ENCODE peak calls at places on chromosomes 1 and 21, in eight cellular contexts. O is BE2C; Q is iPS-NIHi11; B is stimulated activated CD8-positive, alpha-beta memory T cell treated with anti-CD3 and anti-CD28 coated beads, Interleukin-7, amount 100 ng/mL, for 1 hour; C is stimulated activated CD4-positive, alpha-beta T cell treated with anti-CD3 and anti-CD28 coated beads, TNF-alpha, amount 100 ng/mL, for 1 hour; R is germinal center; J is astrocyte; Z is EL. X is an unnamed sample.

GRCh38 chr1:97507863-97508262 is 413.0 kb downstream of the DPYD start:
- DNase-seq in C (no peak), R (no peak), Z (no peak), Q (no peak), O (no peak), J (peak; percentile 31), B (no peak), X (no peak)

GRCh38 chr1:26730695-26731094 is 34.9 kb downstream of the ARID1A start:
- DNase-seq in B (no peak), J (peak; percentile 55), R (no peak), C (no peak), O (no peak), Q (no peak), Z (no peak), X (no peak)

GRCh38 chr1:214316597-214316996 is 35.6 kb downstream of the SMYD2 start:
- DNase-seq in Z (peak; percentile 52), J (peak; percentile 59), O (no peak), B (no peak), R (no peak), C (no peak), Q (peak; percentile 39), X (no peak)

GRCh38 chr1:80212021-80212420 is 1205.5 kb upstream of the ADGRL4 start:
- DNase-seq in Q (no peak), Z (peak; percentile 5), R (no peak), J (no peak), O (no peak), C (no peak), B (no peak), X (no peak)

GRCh38 chr1:145936247-145936646 is 9.0 kb upstream of the RBM8A start:
- DNase-seq in Z (no peak), Q (no peak), R (no peak), C (no peak), J (no peak), O (no peak), B (no peak), X (peak; percentile 71)

GRCh38 chr1:89566761-89567174 is 42.1 kb downstream of the LRRC8B start:
- DNase-seq in Z (no peak), J (peak; percentile 20), R (no peak), B (no peak), C (no peak), Q (peak; percentile 26), O (no peak), X (peak; percentile 66)

GRCh38 chr1:203036135-203036534 is 9.8 kb downstream of the PPFIA4 start:
- DNase-seq in J (peak; percentile 16), B (no peak), O (no peak), Z (no peak), R (no peak), C (no peak), Q (peak; percentile 12), X (peak; percentile 9)

GRCh38 chr1:23496490-23497181 is 12.7 kb upstream of the ASAP3 start:
- DNase-seq in B (no peak), Q (no peak), Z (no peak), C (no peak), O (no peak), J (no peak), R (no peak), X (no peak)

GRCh38 chr1:73452522-73452921 is 745.5 kb downstream of the LRRIQ3 start:
- DNase-seq in Q (no peak), C (no peak), J (no peak), R (no peak), Z (no peak), B (no peak), O (no peak), X (no peak)

GRCh38 chr1:42732126-42732680 is 7.8 kb downstream of the CLDN19 start:
- DNase-seq in Z (no peak), J (no peak), Q (no peak), B (no peak), O (no peak), R (no peak), C (no peak), X (no peak)

GRCh38 chr21:23740463-23740862 is 1866.8 kb downstream of the MRPL39 start:
- DNase-seq in R (no peak), Z (no peak), B (no peak), O (no peak), Q (peak; percentile 3), C (no peak), J (no peak), X (no peak)

GRCh38 chr1:116586741-116587143 is 15.9 kb upstream of the CD58 start:
- DNase-seq in J (no peak), R (peak; percentile 1), B (no peak), Z (peak; percentile 22), O (no peak), Q (peak; percentile 38), C (no peak), X (no peak)

GRCh38 chr1:185939142-185939541 is 205.0 kb downstream of the HMCN1 start:
- DNase-seq in B (no peak), O (no peak), C (no peak), J (peak; percentile 70), R (no peak), Q (peak; percentile 4), Z (peak; percentile 43), X (peak; percentile 14)

GRCh38 chr21:26096494-26096893 is 74.1 kb downstream of the APP start:
- DNase-seq in J (no peak), C (no peak), Z (no peak), Q (no peak), O (no peak), R (no peak), B (no peak), X (no peak)

GRCh38 chr1:67457247-67457646 is 27.0 kb upstream of the SERBP1 start:
- DNase-seq in R (no peak), O (no peak), Q (no peak), C (no peak), Z (no peak), J (no peak), B (no peak), X (no peak)

GRCh38 chr21:29017639-29018237 is 1.4 kb downstream of the RWDD2B start:
- DNase-seq in C (no peak), O (no peak), Z (no peak), R (no peak), B (no peak), Q (no peak), J (no peak), X (no peak)

GRCh38 chr1:161678510-161678909 is 15.6 kb downstream of the FCGR2B start:
- DNase-seq in C (no peak), B (no peak), Q (no peak), R (no peak), Z (no peak), J (no peak), O (no peak), X (no peak)

GRCh38 chr1:11184973-11185372 is 4.2 kb upstream of the ANGPTL7 start:
- DNase-seq in R (no peak), O (no peak), J (no peak), Q (no peak), C (no peak), Z (no peak), B (no peak), X (no peak)

GRCh38 chr1:230292739-230293720 is 133.1 kb downstream of the PGBD5 start:
- DNase-seq in O (no peak), R (no peak), Z (no peak), B (no peak), C (no peak), Q (no peak), J (no peak), X (no peak)

GRCh38 chr21:39660596-39660995 is 47.9 kb downstream of the B3GALT5 start:
- DNase-seq in C (no peak), Q (no peak), O (no peak), J (peak; percentile 90), Z (peak; percentile 86), R (no peak), B (no peak), X (peak; percentile 95)

GRCh38 chr1:54575605-54576004 is 27.6 kb downstream of the ACOT11 start:
- DNase-seq in O (no peak), Q (no peak), Z (no peak), J (no peak), B (no peak), C (no peak), R (no peak), X (no peak)

GRCh38 chr1:201147396-201148015 is 6.8 kb downstream of the TMEM9 start:
- DNase-seq in Q (no peak), C (no peak), B (no peak), R (no peak), O (no peak), Z (no peak), J (no peak), X (no peak)

GRCh38 chr1:35576061-35576765 is 3.1 kb downstream of the TFAP2E start:
- DNase-seq in Z (no peak), Q (no peak), B (no peak), J (no peak), R (no peak), C (no peak), O (no peak), X (peak; percentile 30)

GRCh38 chr1:85576642-85577420 is 3.7 kb upstream of the CCN1 start:
- DNase-seq in O (peak; percentile 78), R (peak; percentile 59), Z (peak; percentile 93), Q (peak; percentile 83), B (no peak), J (peak; percentile 84), C (no peak), X (peak; percentile 82)

GRCh38 chr1:39086386-39087108 is 60.4 kb downstream of the NDUFS5 start:
- DNase-seq in J (peak; percentile 47), O (no peak), B (no peak), C (no peak), R (no peak), Z (peak; percentile 43), Q (no peak), X (peak; percentile 35)

GRCh38 chr1:232655041-232655745 is 25.3 kb upstream of the SIPA1L2 start:
- DNase-seq in Z (no peak), R (no peak), B (no peak), J (peak; percentile 31), Q (no peak), O (no peak), C (no peak), X (no peak)

GRCh38 chr1:156664046-156664948 is 12.9 kb downstream of the NES start:
- DNase-seq in O (no peak), Q (no peak), Z (peak; percentile 76), J (no peak), R (no peak), B (no peak), C (no peak), X (no peak)

GRCh38 chr1:61093525-61094137 is 11.3 kb downstream of the NFIA start:
- DNase-seq in Z (no peak), O (no peak), Q (no peak), C (no peak), B (no peak), R (no peak), J (peak; percentile 78), X (no peak)

GRCh38 chr21:20570824-20571232 is 427.4 kb upstream of the NCAM2 start:
- DNase-seq in C (no peak), B (no peak), Z (no peak), Q (peak; percentile 72), O (no peak), R (no peak), J (no peak), X (peak; percentile 2)

GRCh38 chr1:20573987-20574386 is 14.9 kb upstream of the CDA start:
- DNase-seq in O (no peak), C (no peak), Q (no peak), B (no peak), R (no peak), J (no peak), Z (no peak), X (no peak)